ENCODE peak calls at places on chromosomes 4 and X, in four cellular contexts. T is K562, H is GM12878, B is HepG2. I is an unnamed sample.

GRCh38 chrX:18674417-18674787 is 2.5 kb upstream of the RS1 start:
- DNase-seq in T (no peak), H (no peak), B (no peak), I (no peak)

GRCh38 chr4:86442881-86443280 is 83.0 kb upstream of the MAPK10 start:
- DNase-seq in T (no peak), H (no peak), B (no peak), I (no peak)

GRCh38 chrX:68139791-68140190 is 293.5 kb downstream of the OPHN1 start:
- DNase-seq in T (no peak), H (no peak), B (no peak), I (no peak)

GRCh38 chrX:103556941-103557340 is 28.4 kb upstream of the TCEAL4 start:
- DNase-seq in T (no peak), H (no peak), B (peak), I (no peak)

GRCh38 chrX:109374276-109374960 is 107.5 kb downstream of the GUCY2F start:
- DNase-seq in T (no peak), H (no peak), B (no peak), I (no peak)

GRCh38 chr4:128155231-128155855 is 94.2 kb downstream of the LARP1B start:
- DNase-seq in T (no peak), H (no peak), B (no peak), I (no peak)

GRCh38 chrX:138775501-138775900 is 64.0 kb upstream of the FGF13 start:
- DNase-seq in T (peak), H (no peak), B (peak), I (no peak)

GRCh38 chr4:65344278-65344825 is 325.9 kb downstream of the EPHA5 start:
- DNase-seq in T (no peak), H (no peak), B (no peak), I (no peak)

GRCh38 chr4:1862055-1862911 is 6.3 kb upstream of the LETM1 start:
- DNase-seq in T (no peak), H (no peak), B (no peak), I (no peak)

GRCh38 chr4:58192217-58192616 is 1082.0 kb upstream of the IGFBP7 start:
- DNase-seq in T (no peak), H (no peak), B (no peak), I (no peak)

GRCh38 chr4:159220353-159220752 is 117.5 kb downstream of the RAPGEF2 start:
- DNase-seq in T (no peak), H (no peak), B (no peak), I (no peak)

GRCh38 chr4:81421346-81422218 is 50.1 kb downstream of the RASGEF1B start:
- DNase-seq in T (peak), H (peak), B (no peak), I (peak)

GRCh38 chrX:110168585-110168984 is 149.3 kb downstream of the AMMECR1 start:
- DNase-seq in T (no peak), H (no peak), B (no peak), I (no peak)

GRCh38 chrX:124507276-124507675 is 160.9 kb downstream of the SH2D1A start:
- DNase-seq in T (no peak), H (no peak), B (no peak), I (no peak)

GRCh38 chrX:15790766-15791380 is 589 bp downstream of the ZRSR2 start:
- DNase-seq in T (no peak), H (peak), B (no peak), I (peak)

GRCh38 chr4:43875655-43876054 is 573.0 kb downstream of the KCTD8 start:
- DNase-seq in T (no peak), H (no peak), B (no peak), I (no peak)

GRCh38 chr4:79652232-79652631 is 244.2 kb upstream of the GK2 start:
- DNase-seq in T (no peak), H (no peak), B (peak), I (no peak)

DNA sequence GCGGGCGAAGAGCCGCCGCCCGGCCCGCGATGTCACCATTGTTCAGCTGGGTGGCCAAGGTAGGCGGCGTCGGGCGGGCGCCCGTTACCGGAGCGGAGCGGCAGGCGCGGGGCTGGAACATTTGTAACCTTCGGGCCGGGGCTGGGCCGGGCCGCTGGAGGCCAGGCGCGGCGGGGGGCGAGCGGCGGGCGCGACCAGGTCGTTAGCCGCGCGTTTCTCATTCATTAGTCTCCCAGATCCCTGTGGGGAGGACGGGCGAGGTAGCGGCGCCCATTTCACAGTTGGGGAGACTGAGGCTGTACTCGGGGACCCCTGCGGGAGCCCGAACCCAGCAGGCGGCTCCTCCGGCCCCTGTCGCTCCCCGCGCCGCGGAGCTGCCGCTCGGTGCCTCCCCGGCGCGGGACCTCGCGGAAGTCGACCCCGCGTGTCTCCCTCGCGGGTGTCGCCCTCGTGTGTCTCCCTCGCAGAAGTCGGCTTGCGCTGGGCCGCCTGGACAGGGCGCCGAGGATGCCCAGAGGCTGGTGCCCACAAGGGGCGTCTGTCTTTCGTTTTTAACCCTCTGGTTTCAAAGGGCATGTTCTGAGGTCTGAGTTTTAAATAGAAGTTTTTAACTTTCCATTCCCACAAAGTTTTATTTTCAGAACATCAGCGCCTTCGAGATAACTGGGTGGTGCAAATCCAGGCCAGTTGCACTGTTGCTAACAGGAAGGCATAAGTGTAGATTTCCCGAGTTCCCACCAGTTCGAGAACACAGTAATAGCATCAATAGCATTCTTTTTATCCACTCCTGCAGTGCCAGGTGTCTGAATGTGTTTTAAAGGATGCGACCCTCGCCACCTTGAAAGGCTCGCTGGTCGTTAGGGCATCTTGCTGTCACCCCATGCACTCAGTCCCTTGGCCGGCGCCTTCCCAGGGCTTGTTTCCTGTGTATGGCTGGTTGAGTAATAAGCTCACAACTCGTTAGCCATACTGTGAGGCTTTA is 17.6 kb downstream of the PTTG2 start:
- DNase-seq in T (peak), H (peak), B (peak), I (peak)
- TF ChIP-seq CTCF in T (peak), H (peak), B (peak), I (no peak)

DNA sequence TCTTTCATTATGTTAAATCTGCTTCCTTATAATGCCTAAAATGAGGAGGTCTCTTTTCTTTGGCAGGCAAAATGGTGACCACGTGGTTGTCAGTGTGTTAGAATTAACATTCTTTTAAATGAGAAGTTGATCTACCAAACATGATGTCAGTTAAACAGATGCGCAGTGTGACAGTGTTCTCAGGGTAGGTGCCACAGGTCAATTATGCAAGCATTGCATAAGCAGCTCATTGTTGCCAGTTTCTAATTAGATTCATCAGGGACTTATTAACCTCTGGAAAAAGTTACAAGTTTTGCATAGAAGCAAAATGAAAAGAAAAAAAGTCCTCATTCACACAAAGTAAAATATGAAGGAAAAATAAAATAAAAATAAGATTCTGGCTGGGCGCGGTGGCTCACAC is 324.1 kb upstream of the GALNT7 start:
- DNase-seq in T (no peak), H (no peak), B (no peak), I (no peak)
- TF ChIP-seq GABPA in T (no peak), H (no peak), B (no peak), I (no peak)

DNA sequence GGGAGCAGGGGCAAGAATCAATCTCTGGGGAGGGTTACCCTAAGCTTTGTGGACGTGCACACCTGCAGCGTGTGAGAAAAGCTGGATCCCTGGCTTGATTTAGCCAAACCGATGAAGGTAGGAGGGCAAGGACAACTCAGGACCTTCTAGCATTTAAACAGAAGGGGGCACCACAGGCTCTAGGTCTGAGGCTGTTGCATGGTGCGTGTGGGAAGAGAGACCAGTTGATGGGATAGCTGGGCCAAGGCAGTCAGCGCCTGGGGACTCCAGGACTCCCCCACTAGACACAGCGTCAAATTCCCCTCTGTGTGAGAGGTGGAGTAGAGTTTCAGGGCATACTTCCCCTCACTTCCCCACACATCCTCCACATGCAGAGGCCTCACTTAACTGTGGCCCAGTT is 4.3 kb downstream of the GABRQ start:
- DNase-seq in T (peak), H (no peak), B (no peak), I (no peak)
- TF ChIP-seq REST in T (no peak), H (no peak), B (no peak), I (no peak)

GRCh38 chrX:48606091-48606490 is 8.8 kb downstream of the WDR13 start:
- DNase-seq in T (no peak), H (no peak), B (no peak), I (no peak)
- TF ChIP-seq CTCF in T (peak), H (peak), B (no peak), I (no peak)

GRCh38 chr4:139229534-139230039 is 50.4 kb downstream of the MGARP start:
- DNase-seq in T (peak), H (no peak), B (peak), I (no peak)
- TF ChIP-seq GABPA in T (no peak), H (no peak), B (no peak), I (no peak)

GRCh38 chr4:3062466-3062865 is 11.9 kb downstream of the HTT-AS start:
- DNase-seq in T (peak), H (no peak), B (no peak), I (no peak)
- TF ChIP-seq REST in T (peak), H (no peak), B (no peak), I (peak)

GRCh38 chr4:38994135-38994534 is 38.1 kb downstream of the TMEM156 start:
- DNase-seq in T (no peak), H (no peak), B (no peak), I (no peak)

GRCh38 chr4:38990241-38990640 is 42.0 kb downstream of the TMEM156 start:
- DNase-seq in T (no peak), H (no peak), B (no peak), I (no peak)

GRCh38 chr4:38989487-38989886 is 42.7 kb downstream of the TMEM156 start:
- DNase-seq in T (no peak), H (no peak), B (no peak), I (no peak)

GRCh38 chr4:38993683-38994082 is 38.5 kb downstream of the TMEM156 start:
- DNase-seq in T (no peak), H (no peak), B (peak), I (no peak)
- TF ChIP-seq CTCF in T (no peak), H (peak), B (peak), I (no peak)

DNA sequence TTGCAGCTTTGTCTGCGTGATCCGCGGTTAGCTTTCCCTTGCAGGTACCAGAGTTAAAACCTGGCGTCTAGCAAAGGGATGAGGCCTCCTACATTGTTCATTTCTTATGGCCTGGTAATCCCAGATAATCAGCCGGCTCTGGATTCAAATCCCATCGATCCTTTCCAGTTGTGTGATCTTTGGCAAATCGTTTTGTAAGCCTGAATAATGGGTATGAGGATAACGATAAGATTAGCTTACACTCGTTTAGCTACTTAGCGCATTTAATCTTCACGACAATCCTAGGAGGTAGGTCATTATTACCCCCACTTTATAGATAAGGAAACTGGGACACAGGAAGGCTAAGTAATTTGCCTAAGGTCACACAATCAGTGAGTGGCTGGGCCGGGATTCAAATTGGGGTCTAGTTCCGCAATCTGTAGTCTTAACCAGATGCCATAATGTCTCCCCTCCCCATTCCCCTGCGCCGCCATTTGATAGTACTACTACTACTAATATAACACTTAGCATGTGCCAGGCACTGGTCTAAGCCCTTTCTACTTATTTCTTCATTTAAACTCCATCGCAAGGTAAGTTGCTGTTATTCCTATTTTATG is 1.7 kb upstream of the UBA1 start:
- DNase-seq in T (no peak), H (no peak), B (no peak), I (no peak)
- TF ChIP-seq GABPA in T (no peak), H (no peak), B (no peak), I (no peak)

GRCh38 chr4:20017439-20017838 is 234.3 kb upstream of the SLIT2 start:
- DNase-seq in T (no peak), H (no peak), B (no peak), I (no peak)
- TF ChIP-seq REST in T (no peak), H (no peak), B (no peak), I (no peak)